ENCODE peak calls at places on chromosomes 12 and 14, in six cellular contexts. G, W, B, I, R and J are unnamed samples. For H3K36me3, the result is how much of the 10 kb centered on the place peaks cover.

GRCh38 chr14:88831285-88831684 is 6.8 kb downstream of the TTC8 start:
- DNase-seq in R (no peak), I (no peak), W (no peak), G (no peak), B (no peak), J (peak)

GRCh38 chr14:35927727-35928126 is 101.6 kb downstream of the BRMS1L start:
- DNase-seq in I (no peak), W (no peak), B (no peak), R (no peak), G (no peak), J (no peak)

GRCh38 chr12:15978431-15978950 is 67.4 kb downstream of the DERA start:
- DNase-seq in I (no peak), B (no peak), W (no peak), R (no peak), G (no peak), J (no peak)

GRCh38 chr12:90896164-90896563 is 58.8 kb downstream of the CCER1 start:
- DNase-seq in G (no peak), R (no peak), B (no peak), W (no peak), I (no peak), J (no peak)

GRCh38 chr14:88426271-88426670 is 40.8 kb downstream of the SPATA7 start:
- DNase-seq in I (no peak), R (no peak), W (no peak), G (no peak), B (no peak), J (no peak)

GRCh38 chr12:53744130-53744441 is 7.7 kb downstream of the CISTR start:
- DNase-seq in W (no peak), B (no peak), R (no peak), I (no peak), G (no peak), J (no peak)

GRCh38 chr12:3076730-3077571 is at the start of gene TSPAN9:
- DNase-seq in R (peak), W (peak), G (peak), B (peak), I (peak), J (peak)

GRCh38 chr12:43104524-43104923 is 447.5 kb downstream of the ADAMTS20 start:
- DNase-seq in B (no peak), R (no peak), G (no peak), I (no peak), W (no peak), J (no peak)

GRCh38 chr12:54259194-54260011 is 20.5 kb downstream of the CBX5 start:
- DNase-seq in B (peak), R (peak), G (peak), I (no peak), W (peak), J (peak)

GRCh38 chr14:92160619-92161018 is 38.9 kb downstream of the CPSF2 start:
- DNase-seq in R (no peak), I (no peak), G (no peak), B (no peak), W (no peak), J (no peak)

GRCh38 chr12:130829391-130830245 is 9.4 kb downstream of the STX2 start:
- DNase-seq in I (peak), B (no peak), R (no peak), W (no peak), G (no peak), J (no peak)

GRCh38 chr12:38110026-38110699 is 206.4 kb upstream of the ALG10B start:
- DNase-seq in I (no peak), G (no peak), W (no peak), R (no peak), B (no peak), J (no peak)

GRCh38 chr12:76183459-76184186 is 99.1 kb upstream of the NAP1L1 start:
- DNase-seq in G (no peak), R (no peak), W (no peak), B (no peak), I (no peak), J (no peak)

GRCh38 chr12:51077930-51078329 is 5.5 kb downstream of the CSRNP2 start:
- DNase-seq in W (no peak), I (no peak), G (no peak), R (no peak), B (no peak), J (no peak)

GRCh38 chr14:61584258-61584657 is 111.1 kb upstream of the HIF1A start:
- DNase-seq in W (no peak), I (no peak), B (no peak), G (no peak), R (no peak), J (no peak)

GRCh38 chr12:68250454-68250853 is 3.0 kb downstream of the IL22 start:
- DNase-seq in G (no peak), B (no peak), I (no peak), W (no peak), R (no peak), J (no peak)

DNA sequence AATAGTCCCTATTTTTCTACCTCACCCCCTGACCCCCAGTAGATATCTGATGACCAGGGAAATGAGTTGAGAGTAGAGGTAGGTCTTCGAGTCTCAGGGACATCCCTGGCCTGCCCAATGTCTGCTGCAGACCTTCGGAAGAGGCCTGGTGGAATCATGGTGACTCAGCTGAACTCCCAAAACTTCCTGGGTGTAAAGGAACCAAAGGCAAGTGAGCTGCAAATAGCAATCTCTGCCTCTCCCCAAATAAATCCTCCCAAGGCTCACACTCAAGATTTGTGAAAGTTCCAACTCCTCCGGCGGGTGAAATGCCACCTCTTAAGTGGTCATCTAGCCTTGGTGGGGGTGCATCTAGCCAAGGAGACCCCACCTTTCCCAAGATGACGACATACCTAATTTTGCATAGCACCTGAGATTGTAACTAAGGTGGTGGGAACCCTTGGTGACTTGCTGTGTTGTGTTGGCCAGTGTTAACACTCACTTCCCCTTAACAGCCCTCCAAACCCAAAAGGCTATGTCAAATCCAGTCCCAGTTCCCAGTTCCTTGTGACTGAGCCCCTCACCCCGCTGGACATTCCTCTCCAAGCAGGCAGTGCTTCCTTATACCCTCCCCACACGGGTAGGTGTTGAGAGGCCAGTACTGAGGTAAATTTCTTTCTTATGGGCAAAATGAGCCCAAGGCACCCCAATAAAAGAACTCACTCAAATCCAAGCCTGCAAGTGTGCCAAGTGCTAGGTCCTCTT is 6.2 kb downstream of the ZFP36L1 start:
- DNase-seq in G (no peak), B (peak), R (peak), W (peak), I (peak), J (no peak)
- TF ChIP-seq POLR2AphosphoS5 in G (peak), B (peak), R (peak), W (no peak), I (no peak), J (no peak)

GRCh38 chr12:55934773-55935172 is 3.8 kb downstream of the DGKA start:
- DNase-seq in R (no peak), B (no peak), G (no peak), I (no peak), W (no peak), J (no peak)

GRCh38 chr12:55935742-55936151 is 4.8 kb downstream of the DGKA start:
- DNase-seq in W (peak), I (no peak), R (peak), G (no peak), B (no peak), J (no peak)

GRCh38 chr12:55933799-55934174 is 2.8 kb downstream of the DGKA start:
- DNase-seq in I (no peak), B (no peak), G (no peak), R (no peak), W (no peak), J (no peak)

GRCh38 chr12:55933158-55933798 is 2.3 kb downstream of the DGKA start:
- DNase-seq in I (no peak), G (peak), R (no peak), B (peak), W (no peak), J (peak)

DNA sequence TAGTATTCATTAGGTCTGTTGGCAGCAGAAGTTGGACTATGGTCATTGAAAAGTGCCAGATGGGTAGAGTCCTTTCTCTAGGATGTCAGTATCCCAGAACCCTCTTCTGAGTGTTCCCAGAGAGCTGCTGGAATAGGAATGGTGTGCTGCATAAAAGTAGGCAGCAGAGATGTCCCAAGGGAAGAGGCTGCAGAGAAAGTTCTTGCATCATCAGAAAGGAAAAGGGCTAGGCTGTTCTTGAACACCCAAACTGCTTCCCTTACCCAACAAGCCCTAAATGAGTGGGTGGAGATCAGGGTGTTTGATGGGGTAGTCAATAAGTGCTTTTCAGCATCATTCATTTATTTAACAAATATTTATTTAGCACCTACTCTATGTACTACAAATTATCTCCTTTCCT is 3.4 kb downstream of the DGKA start:
- DNase-seq in W (no peak), I (no peak), B (no peak), R (no peak), G (no peak), J (no peak)
- H3K36me3 ChIP-seq in W (under half), I (under half), B (under half), R (under half), G (under half), J (under half)

DNA sequence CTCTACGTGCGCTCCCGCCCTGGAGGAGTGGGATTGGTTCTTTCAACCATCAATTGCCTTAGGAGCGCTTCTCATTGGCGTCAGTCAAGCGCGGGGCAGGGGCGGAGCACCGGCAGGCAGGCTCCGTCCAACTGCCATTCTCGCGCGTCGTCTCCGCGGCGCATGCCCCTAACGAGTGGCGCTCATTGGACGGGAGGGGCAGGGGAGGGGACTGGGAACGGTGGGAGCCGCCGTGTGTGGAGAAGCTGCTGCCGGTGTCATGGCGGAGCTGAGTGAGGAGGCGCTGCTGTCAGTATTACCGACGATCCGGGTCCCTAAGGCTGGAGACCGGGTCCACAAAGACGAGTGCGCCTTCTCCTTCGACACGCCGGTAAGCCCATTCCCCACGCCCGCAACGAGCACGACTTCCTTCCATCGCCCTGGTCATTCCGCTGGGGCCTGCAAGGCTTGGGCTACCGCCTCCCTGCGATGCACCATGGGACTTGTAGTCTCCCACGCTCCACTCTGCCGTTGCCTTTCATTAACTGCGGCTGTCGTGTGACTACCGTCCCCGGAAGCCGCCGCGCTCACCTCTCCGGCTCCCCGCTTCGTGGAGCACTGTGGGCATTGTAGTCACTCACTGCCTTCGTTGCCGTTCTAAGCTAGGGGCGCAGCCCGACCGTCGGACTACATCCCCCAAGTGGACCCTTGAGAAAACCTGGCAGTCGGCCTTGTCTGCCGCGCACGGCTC is at the start of gene USP5:
- DNase-seq in B (peak), G (peak), W (peak), I (peak), R (peak), J (peak)
- TF ChIP-seq POLR2A in B (no peak), G (no peak), W (no peak), I (no peak), R (no peak), J (peak)

GRCh38 chr14:34463598-34463961 is 1.5 kb upstream of the SPTSSA start:
- DNase-seq in R (no peak), W (no peak), B (no peak), G (no peak), I (no peak), J (no peak)

GRCh38 chr14:34466691-34467090 is 4.7 kb upstream of the SPTSSA start:
- DNase-seq in B (no peak), R (no peak), I (no peak), W (no peak), G (no peak), J (no peak)

GRCh38 chr14:34462132-34462893 is at the start of gene SPTSSA:
- DNase-seq in I (peak), B (peak), G (peak), R (peak), W (peak), J (peak)

GRCh38 chr14:34461334-34462131 is 507 bp downstream of the SPTSSA start:
- DNase-seq in B (peak), I (peak), R (peak), W (no peak), G (peak), J (peak)

GRCh38 chr14:34465069-34465859 is 3.2 kb upstream of the SPTSSA start:
- DNase-seq in I (no peak), W (no peak), B (no peak), G (no peak), R (no peak), J (no peak)
- TF ChIP-seq POLR2AphosphoS5 in I (no peak), W (no peak), B (no peak), G (no peak), R (no peak), J (no peak)

GRCh38 chr12:121428883-121429282 is 29.0 kb downstream of the RNF34 start:
- DNase-seq in I (no peak), G (no peak), W (no peak), R (no peak), B (no peak), J (no peak)

GRCh38 chr12:121427556-121428055 is 27.7 kb downstream of the RNF34 start:
- DNase-seq in G (no peak), W (no peak), R (no peak), I (no peak), B (no peak), J (no peak)

GRCh38 chr12:121424632-121424992 is 24.7 kb downstream of the RNF34 start:
- DNase-seq in R (no peak), I (no peak), W (no peak), G (no peak), B (no peak), J (no peak)

GRCh38 chr12:121423253-121423652 is 23.3 kb downstream of the RNF34 start:
- DNase-seq in W (no peak), I (no peak), B (no peak), G (no peak), R (no peak), J (no peak)

DNA sequence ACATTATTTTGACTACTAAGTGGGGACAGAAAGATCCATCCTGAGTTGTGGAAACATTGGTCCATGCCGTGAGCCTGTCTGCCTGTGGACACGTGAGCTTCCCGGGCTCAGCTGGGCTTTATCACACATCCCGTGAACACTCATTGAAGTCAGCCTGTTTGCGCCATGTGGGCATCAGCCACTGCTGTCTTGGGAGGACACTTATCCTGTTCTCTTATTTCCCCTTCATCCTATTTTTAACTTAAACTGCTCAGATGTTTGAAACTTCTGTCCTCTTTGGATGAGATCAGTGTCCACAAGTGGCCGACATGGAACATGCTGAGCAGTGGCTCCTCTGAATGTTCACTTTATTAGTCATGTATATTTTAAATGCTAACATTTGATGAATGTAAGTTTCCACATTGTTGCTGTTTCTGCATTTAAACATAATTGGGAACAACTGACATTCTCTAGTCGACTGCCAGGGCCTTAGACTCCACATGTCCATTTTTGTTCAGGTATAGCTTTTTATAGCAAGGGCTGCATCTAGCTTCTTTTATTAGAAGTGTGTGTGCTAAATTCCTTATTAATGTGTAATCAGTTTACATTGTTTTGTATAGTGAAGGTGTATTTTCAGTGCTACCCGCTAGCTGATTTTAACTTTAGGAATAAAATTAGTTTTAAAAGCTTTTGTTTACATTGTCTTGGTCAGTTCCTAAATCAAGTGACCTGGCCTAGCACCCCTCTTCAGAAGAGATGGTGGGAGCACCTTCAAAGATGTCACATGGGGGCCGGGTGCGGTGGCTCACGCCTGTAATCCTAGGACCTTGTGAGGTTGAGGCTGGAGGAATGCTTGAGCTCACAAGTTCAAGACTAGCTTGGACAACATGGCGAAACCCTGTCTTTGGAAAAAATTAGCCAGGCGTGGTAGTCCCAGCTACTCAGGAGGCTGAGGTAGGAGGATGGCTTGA is 24.0 kb downstream of the RNF34 start:
- DNase-seq in R (peak), B (no peak), I (no peak), W (no peak), G (no peak), J (no peak)
- H3K36me3 ChIP-seq in R (under half), B (half or more), I (half or more), W (half or more), G (under half), J (under half)

GRCh38 chr12:89556976-89557375 is 31.1 kb upstream of the POC1B start:
- DNase-seq in G (no peak), W (no peak), R (no peak), I (no peak), B (no peak), J (no peak)
- TF ChIP-seq POLR2A in G (no peak), W (no peak), R (no peak), I (no peak), B (no peak), J (no peak)

DNA sequence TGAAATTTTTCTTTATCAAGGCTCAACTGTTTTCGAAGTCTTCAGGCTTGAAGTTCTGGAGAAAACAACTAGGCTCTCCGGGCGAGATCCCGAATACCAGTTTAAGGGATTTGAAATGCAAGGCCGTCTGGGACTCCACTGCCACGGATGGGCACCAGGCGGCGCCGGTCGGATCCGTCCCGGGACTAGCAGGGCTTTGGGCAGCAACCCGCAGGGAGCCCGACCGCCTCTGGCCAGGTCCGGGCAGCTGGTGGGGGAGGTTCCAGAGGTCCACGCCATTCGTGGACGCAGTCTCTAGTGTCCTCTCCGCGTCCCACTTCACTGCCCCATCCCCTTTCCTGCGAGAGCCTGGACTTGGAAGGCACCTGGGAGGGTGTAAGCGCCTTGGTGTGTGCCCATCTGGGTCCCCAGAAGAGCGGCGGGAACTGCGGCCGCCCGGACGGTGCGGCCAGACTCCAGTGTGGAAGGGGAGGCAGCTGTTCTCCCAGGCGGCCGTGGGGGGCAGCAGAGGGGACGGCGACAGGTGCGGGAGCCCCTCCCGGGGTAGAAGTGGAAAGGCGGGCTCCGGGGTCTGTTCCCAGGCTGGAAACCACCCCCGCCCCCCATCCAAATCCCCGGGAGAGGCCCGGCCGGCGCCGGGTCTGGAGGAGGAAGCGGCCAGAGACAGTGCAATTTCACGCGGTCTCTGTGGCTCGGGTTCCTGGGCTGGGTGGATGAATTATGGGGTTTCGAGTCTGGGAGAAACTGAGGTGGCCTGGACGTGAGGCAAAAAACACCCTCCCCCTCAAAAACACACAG is 835 bp upstream of the ERBB3 start:
- DNase-seq in R (peak), I (peak), B (peak), W (peak), G (peak), J (peak)
- TF ChIP-seq POLR2AphosphoS5 in R (peak), I (no peak), B (peak), W (peak), G (no peak), J (peak)

GRCh38 chr12:121420109-121420508 is 20.2 kb downstream of the RNF34 start:
- DNase-seq in R (no peak), B (no peak), I (no peak), G (no peak), W (no peak), J (no peak)
- H3K36me3 ChIP-seq in R (under half), B (half or more), I (half or more), G (under half), W (half or more), J (under half)

GRCh38 chr12:31729728-31730127 is 907 bp upstream of the AMN1 start:
- DNase-seq in R (no peak), I (no peak), G (no peak), W (no peak), B (no peak), J (no peak)

GRCh38 chr12:31728289-31728916 is 418 bp downstream of the AMN1 start:
- DNase-seq in B (peak), G (peak), I (no peak), W (no peak), R (peak), J (peak)

GRCh38 chr12:31727197-31727596 is 1.6 kb downstream of the AMN1 start:
- DNase-seq in B (no peak), W (no peak), I (no peak), R (no peak), G (no peak), J (no peak)

GRCh38 chr12:31726575-31726974 is 2.2 kb downstream of the AMN1 start:
- DNase-seq in I (no peak), G (no peak), R (no peak), W (no peak), B (no peak), J (no peak)

GRCh38 chr12:31728917-31729640 is at the start of gene AMN1:
- DNase-seq in G (peak), B (peak), W (peak), R (peak), I (peak), J (peak)
- TF ChIP-seq POLR2A in G (peak), B (no peak), W (no peak), R (peak), I (no peak), J (peak)